ENCODE peak calls at places on chromosomes 13 and 19, in seven cellular contexts. One of them, this sample, is unnamed.
A peak's percentile ranks its signal among the peaks of the same experiment; 100 is the strongest.

GRCh38 chr19:347946-348861 is 3.6 kb upstream of the MIER2 start:
- DNase-seq in heart right ventricle: no peak
- DNase-seq in AG04450: no peak
- DNase-seq in neural crest cell: no peak
- DNase-seq in ovary: no peak
- DNase-seq in K562: no peak
- DNase-seq in mammary epithelial cell: no peak
- DNase-seq in this sample: no peak

GRCh38 chr13:79457948-79458347 is 23.0 kb upstream of the NDFIP2 start:
- DNase-seq in K562: peak; percentile 54
- DNase-seq in neural crest cell: no peak
- DNase-seq in heart right ventricle: no peak
- DNase-seq in mammary epithelial cell: peak; percentile 65
- DNase-seq in ovary: no peak
- DNase-seq in AG04450: peak; percentile 36
- DNase-seq in this sample: peak; percentile 49

GRCh38 chr13:90947976-90948375 is 399.5 kb upstream of the MIR17HG start:
- DNase-seq in AG04450: no peak
- DNase-seq in neural crest cell: no peak
- DNase-seq in K562: no peak
- DNase-seq in ovary: no peak
- DNase-seq in mammary epithelial cell: no peak
- DNase-seq in heart right ventricle: no peak
- DNase-seq in this sample: no peak

GRCh38 chr13:97491452-97491851 is 57.5 kb downstream of the RAP2A start:
- DNase-seq in K562: no peak
- DNase-seq in ovary: no peak
- DNase-seq in neural crest cell: no peak
- DNase-seq in AG04450: no peak
- DNase-seq in heart right ventricle: no peak
- DNase-seq in mammary epithelial cell: no peak
- DNase-seq in this sample: no peak

GRCh38 chr19:19748249-19748938 is 15.5 kb upstream of the ZNF14 start:
- DNase-seq in ovary: no peak
- DNase-seq in neural crest cell: no peak
- DNase-seq in AG04450: no peak
- DNase-seq in heart right ventricle: no peak
- DNase-seq in mammary epithelial cell: no peak
- DNase-seq in K562: no peak
- DNase-seq in this sample: no peak

GRCh38 chr13:101755228-101755887 is 302.9 kb downstream of the ITGBL1 start:
- DNase-seq in AG04450: no peak
- DNase-seq in mammary epithelial cell: no peak
- DNase-seq in heart right ventricle: no peak
- DNase-seq in K562: no peak
- DNase-seq in ovary: no peak
- DNase-seq in neural crest cell: no peak
- DNase-seq in this sample: no peak

GRCh38 chr13:98481511-98481951 is 95.4 kb downstream of the STK24 start:
- DNase-seq in K562: no peak
- DNase-seq in heart right ventricle: no peak
- DNase-seq in mammary epithelial cell: no peak
- DNase-seq in neural crest cell: no peak
- DNase-seq in ovary: no peak
- DNase-seq in AG04450: no peak
- DNase-seq in this sample: no peak

GRCh38 chr13:72726721-72727416 is 560 bp downstream of the MZT1 start:
- DNase-seq in heart right ventricle: peak; percentile 21
- DNase-seq in neural crest cell: no peak
- DNase-seq in K562: peak; percentile 52
- DNase-seq in mammary epithelial cell: peak; percentile 4
- DNase-seq in AG04450: no peak
- DNase-seq in ovary: peak; percentile 64
- DNase-seq in this sample: peak; percentile 58

GRCh38 chr19:19120308-19121156 is 17.7 kb downstream of the TMEM161A start:
- DNase-seq in K562: peak; percentile 99
- DNase-seq in mammary epithelial cell: no peak
- DNase-seq in neural crest cell: peak; percentile 79
- DNase-seq in heart right ventricle: no peak
- DNase-seq in ovary: peak; percentile 97
- DNase-seq in AG04450: peak; percentile 59
- DNase-seq in this sample: peak; percentile 68

GRCh38 chr13:51825681-51826254 is 19.2 kb downstream of the TMEM272 start:
- DNase-seq in K562: no peak
- DNase-seq in neural crest cell: no peak
- DNase-seq in heart right ventricle: no peak
- DNase-seq in ovary: no peak
- DNase-seq in AG04450: no peak
- DNase-seq in mammary epithelial cell: no peak
- DNase-seq in this sample: peak; percentile 70

DNA sequence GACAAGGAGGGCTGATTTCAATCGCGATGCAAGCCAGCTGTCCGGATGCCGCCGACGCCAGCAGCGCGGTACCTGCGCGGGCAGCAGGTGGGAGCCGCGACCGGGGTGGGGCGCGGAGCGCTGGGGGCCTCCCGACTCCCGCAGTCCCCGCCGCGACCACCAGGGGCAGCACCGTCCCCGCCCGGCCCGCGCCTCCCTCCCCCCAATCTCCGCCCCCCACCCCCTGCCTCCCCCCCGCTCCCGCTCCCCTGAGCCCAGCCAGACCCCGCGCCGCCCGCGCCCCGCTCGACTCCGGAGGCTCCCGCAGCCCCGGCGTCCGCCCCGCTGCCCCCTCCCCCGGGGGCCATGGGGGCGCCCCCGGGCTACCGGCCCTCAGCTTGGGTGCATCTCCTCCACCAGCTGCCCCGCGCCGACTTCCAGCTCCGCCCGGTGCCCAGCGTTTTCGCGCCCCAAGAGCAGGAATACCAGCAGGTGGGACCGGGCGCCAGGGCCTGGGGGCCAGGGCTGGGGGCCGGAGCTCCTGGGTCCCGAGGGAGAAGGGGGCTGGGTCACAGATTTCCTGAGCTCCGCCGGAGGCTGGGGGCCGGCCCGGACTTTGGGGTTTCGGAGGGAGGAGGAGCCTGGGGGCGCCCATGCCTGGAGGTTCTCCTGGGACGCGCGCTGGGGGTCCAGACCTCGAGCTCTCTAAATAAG is at the start of gene TTYH1:
- DNase-seq in AG04450: no peak
- DNase-seq in ovary: no peak
- DNase-seq in neural crest cell: peak; percentile 77
- DNase-seq in mammary epithelial cell: no peak
- DNase-seq in heart right ventricle: no peak
- DNase-seq in K562: peak; percentile 69
- DNase-seq in this sample: peak; percentile 58
- TF ChIP-seq CTCF in AG04450: no peak
- TF ChIP-seq CTCF in ovary: no peak
- TF ChIP-seq CTCF in neural crest cell: peak; percentile 71
- TF ChIP-seq CTCF in mammary epithelial cell: peak; percentile 8
- TF ChIP-seq CTCF in heart right ventricle: peak; percentile 48
- TF ChIP-seq CTCF in K562: peak; percentile 16
- TF ChIP-seq CTCF in this sample: peak; percentile 68

GRCh38 chr19:6199240-6199983 is 63.9 kb downstream of the ACSBG2 start:
- DNase-seq in heart right ventricle: peak; percentile 98
- DNase-seq in neural crest cell: peak; percentile 98
- DNase-seq in ovary: peak; percentile 100
- DNase-seq in mammary epithelial cell: peak; percentile 98
- DNase-seq in K562: peak; percentile 100
- DNase-seq in AG04450: peak; percentile 97
- DNase-seq in this sample: peak; percentile 99
- TF ChIP-seq CTCF in heart right ventricle: peak; percentile 54
- TF ChIP-seq CTCF in neural crest cell: peak; percentile 47
- TF ChIP-seq CTCF in ovary: peak; percentile 78
- TF ChIP-seq CTCF in mammary epithelial cell: peak; percentile 36
- TF ChIP-seq CTCF in K562: peak; percentile 36
- TF ChIP-seq CTCF in AG04450: peak; percentile 38
- TF ChIP-seq CTCF in this sample: peak; percentile 62

DNA sequence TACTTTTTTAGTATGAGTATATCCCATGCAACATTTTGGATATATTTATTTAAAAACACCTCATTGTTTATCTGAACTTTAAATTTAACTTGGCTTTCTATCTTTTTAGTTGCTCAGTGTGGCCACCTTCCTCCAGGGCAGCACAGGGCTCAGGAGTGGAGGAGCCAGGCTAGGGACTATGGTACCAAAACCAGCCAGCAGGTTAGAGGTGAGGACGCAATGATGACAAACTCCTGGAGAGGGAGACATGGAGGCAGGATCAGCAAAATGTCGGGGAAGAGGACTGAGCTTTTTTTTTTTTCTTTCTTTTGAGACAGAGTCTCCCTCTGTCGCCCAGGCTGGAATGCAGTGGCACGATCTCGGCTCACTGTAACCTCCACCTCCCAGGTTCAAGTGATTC is 29.6 kb upstream of the CALM3 start:
- DNase-seq in mammary epithelial cell: peak; percentile 16
- DNase-seq in heart right ventricle: no peak
- DNase-seq in K562: peak; percentile 60
- DNase-seq in ovary: no peak
- DNase-seq in AG04450: no peak
- DNase-seq in neural crest cell: peak; percentile 14
- DNase-seq in this sample: peak; percentile 34
- TF ChIP-seq CTCF in mammary epithelial cell: peak; percentile 38
- TF ChIP-seq CTCF in heart right ventricle: no peak
- TF ChIP-seq CTCF in K562: peak; percentile 61
- TF ChIP-seq CTCF in ovary: no peak
- TF ChIP-seq CTCF in AG04450: peak; percentile 28
- TF ChIP-seq CTCF in neural crest cell: peak; percentile 41
- TF ChIP-seq CTCF in this sample: peak; percentile 19

GRCh38 chr19:33418461-33418860 is 45.0 kb downstream of the CEBPG start:
- DNase-seq in K562: no peak
- DNase-seq in mammary epithelial cell: no peak
- DNase-seq in AG04450: no peak
- DNase-seq in ovary: no peak
- DNase-seq in heart right ventricle: no peak
- DNase-seq in neural crest cell: no peak
- DNase-seq in this sample: no peak

GRCh38 chr19:33417751-33418150 is 44.2 kb downstream of the CEBPG start:
- DNase-seq in mammary epithelial cell: no peak
- DNase-seq in AG04450: no peak
- DNase-seq in neural crest cell: no peak
- DNase-seq in heart right ventricle: no peak
- DNase-seq in ovary: no peak
- DNase-seq in K562: no peak
- DNase-seq in this sample: no peak

GRCh38 chr19:33414667-33415605 is 41.4 kb downstream of the CEBPG start:
- DNase-seq in AG04450: no peak
- DNase-seq in K562: no peak
- DNase-seq in neural crest cell: no peak
- DNase-seq in ovary: no peak
- DNase-seq in heart right ventricle: no peak
- DNase-seq in mammary epithelial cell: no peak
- DNase-seq in this sample: no peak

GRCh38 chr19:33413868-33414666 is 40.6 kb downstream of the CEBPG start:
- DNase-seq in ovary: no peak
- DNase-seq in neural crest cell: no peak
- DNase-seq in heart right ventricle: no peak
- DNase-seq in AG04450: no peak
- DNase-seq in K562: no peak
- DNase-seq in mammary epithelial cell: no peak
- DNase-seq in this sample: no peak

DNA sequence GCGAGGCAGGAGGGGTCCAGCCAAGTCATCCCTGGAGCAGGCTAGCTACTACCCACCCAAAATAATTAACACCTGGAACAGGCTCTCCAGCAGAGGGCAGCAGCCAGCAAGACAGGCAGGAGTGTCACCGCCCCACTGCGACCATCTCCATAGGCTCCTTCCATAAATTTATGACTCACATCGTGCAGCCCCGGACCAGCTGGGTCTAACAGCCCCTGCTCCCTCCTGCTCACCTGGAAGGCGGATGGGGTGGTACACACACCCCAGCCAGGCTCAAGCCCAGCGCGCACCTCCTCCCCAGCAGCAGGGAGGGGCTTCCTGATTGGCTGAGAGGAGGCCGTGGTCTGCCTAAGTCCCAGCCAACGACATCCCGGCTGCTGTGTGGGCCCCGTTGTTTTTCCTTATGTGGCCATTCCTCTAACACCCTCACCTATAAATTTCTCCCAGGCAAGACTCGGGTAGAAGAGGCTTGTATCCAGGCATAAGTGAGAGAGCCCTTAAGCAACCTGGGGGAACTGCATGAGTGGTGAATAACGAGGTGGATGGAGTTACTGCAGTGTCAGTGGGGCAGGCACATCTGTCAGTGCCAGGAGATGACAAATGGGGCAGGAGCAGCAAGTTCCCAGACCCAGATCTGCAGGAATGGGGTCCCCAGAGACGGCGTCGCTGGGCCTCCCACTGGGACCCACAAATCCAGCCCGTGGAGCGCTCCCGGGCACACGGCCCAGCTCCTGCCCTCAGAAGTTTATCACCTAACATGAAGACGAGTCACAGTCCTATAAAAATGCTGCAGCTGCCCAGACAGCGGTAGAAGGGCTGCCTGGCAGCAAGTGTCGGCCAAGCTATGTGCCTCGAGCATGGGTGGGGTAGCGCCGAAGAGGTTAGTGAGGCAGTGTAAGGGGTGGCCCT is 43.1 kb downstream of the CEBPG start:
- DNase-seq in AG04450: no peak
- DNase-seq in neural crest cell: peak; percentile 75
- DNase-seq in mammary epithelial cell: peak; percentile 44
- DNase-seq in K562: peak; percentile 84
- DNase-seq in heart right ventricle: peak; percentile 45
- DNase-seq in ovary: peak; percentile 69
- DNase-seq in this sample: peak; percentile 86
- TF ChIP-seq CTCF in AG04450: peak; percentile 67
- TF ChIP-seq CTCF in neural crest cell: peak; percentile 80
- TF ChIP-seq CTCF in mammary epithelial cell: peak; percentile 72
- TF ChIP-seq CTCF in K562: peak; percentile 87
- TF ChIP-seq CTCF in heart right ventricle: peak; percentile 65
- TF ChIP-seq CTCF in ovary: no peak
- TF ChIP-seq CTCF in this sample: peak; percentile 75

GRCh38 chr13:84870190-84870589 is 929.0 kb downstream of the SLITRK6 start:
- DNase-seq in ovary: no peak
- DNase-seq in AG04450: no peak
- DNase-seq in K562: no peak
- DNase-seq in neural crest cell: no peak
- DNase-seq in mammary epithelial cell: no peak
- DNase-seq in heart right ventricle: no peak
- DNase-seq in this sample: peak; percentile 8
- TF ChIP-seq CTCF in ovary: no peak
- TF ChIP-seq CTCF in AG04450: peak; percentile 29
- TF ChIP-seq CTCF in K562: no peak
- TF ChIP-seq CTCF in neural crest cell: peak; percentile 36
- TF ChIP-seq CTCF in mammary epithelial cell: no peak
- TF ChIP-seq CTCF in heart right ventricle: no peak
- TF ChIP-seq CTCF in this sample: no peak